ENCODE peak calls at places on chromosomes 3 and 15, in ten cellular contexts. X is A549, Q is body of pancreas, I is transverse colon, D is Peyer's patch, P is K562, A is adrenal gland, H is right lobe of liver, U is stomach, K is HCT116. B is an unnamed sample. For H3K9me3, the result is how much of the 10 kb centered on the place peaks cover.

GRCh38 chr15:98147415-98147814 is 186.9 kb downstream of the ARRDC4 start:
- DNase-seq in X (no peak), Q (no peak), I (no peak), D (no peak), P (no peak), A (no peak), H (no peak), U (no peak), K (no peak), B (no peak)

GRCh38 chr3:20637729-20638128 is 451.7 kb upstream of the SGO1 start:
- DNase-seq in X (no peak), Q (no peak), I (no peak), D (no peak), P (no peak), A (no peak), H (no peak), U (no peak), K (no peak), B (no peak)

GRCh38 chr15:41511331-41512077 is 2.1 kb downstream of the LTK start:
- DNase-seq in X (no peak), Q (no peak), I (peak), D (no peak), P (no peak), A (no peak), H (no peak), U (peak), K (no peak), B (no peak)

GRCh38 chr15:51380999-51381806 is 39.7 kb downstream of the GLDN start:
- DNase-seq in X (peak), Q (peak), I (peak), D (peak), P (peak), A (peak), H (peak), U (peak), K (peak), B (no peak)

GRCh38 chr15:100383302-100384107 is 41.7 kb upstream of the ADAMTS17 start:
- DNase-seq in X (peak), Q (peak), I (peak), D (no peak), P (no peak), A (peak), H (peak), U (no peak), K (peak), B (no peak)

GRCh38 chr3:194483850-194484249 is 3.0 kb downstream of the ATP13A3 start:
- DNase-seq in X (no peak), Q (no peak), I (no peak), D (no peak), P (no peak), A (no peak), H (no peak), U (no peak), K (no peak), B (no peak)

GRCh38 chr3:114556832-114557231 is 263.0 kb downstream of the TIGIT start:
- DNase-seq in X (no peak), Q (no peak), I (no peak), D (no peak), P (no peak), A (no peak), H (no peak), U (no peak), K (peak), B (no peak)

GRCh38 chr15:60840703-60841411 is 361.9 kb upstream of the ICE2 start:
- DNase-seq in X (no peak), Q (no peak), I (no peak), D (peak), P (no peak), A (no peak), H (no peak), U (no peak), K (no peak), B (no peak)

GRCh38 chr15:80834906-80835305 is 55.7 kb downstream of the CEMIP start:
- DNase-seq in X (no peak), Q (no peak), I (no peak), D (no peak), P (no peak), A (no peak), H (no peak), U (no peak), K (no peak), B (no peak)

GRCh38 chr3:101329016-101329673 is 8.8 kb upstream of the IMPG2 start:
- DNase-seq in X (no peak), Q (no peak), I (no peak), D (no peak), P (no peak), A (no peak), H (no peak), U (no peak), K (no peak), B (no peak)

GRCh38 chr3:177106184-177106583 is 91.1 kb downstream of the TBL1XR1 start:
- DNase-seq in X (no peak), Q (no peak), I (no peak), D (no peak), P (no peak), A (no peak), H (no peak), U (no peak), K (no peak), B (no peak)

GRCh38 chr15:42603978-42604377 is 28.6 kb downstream of the STARD9 start:
- DNase-seq in X (no peak), Q (no peak), I (no peak), D (no peak), P (no peak), A (no peak), H (no peak), U (no peak), K (no peak), B (no peak)
- H3K27ac ChIP-seq in X (no peak), Q (no peak), I (no peak), D (no peak), P (no peak), A (no peak), H (no peak), U (no peak), K (no peak), B (no peak)

GRCh38 chr3:191070201-191070600 is 128.8 kb upstream of the OSTN start:
- DNase-seq in X (no peak), Q (no peak), I (no peak), D (no peak), P (no peak), A (no peak), H (no peak), U (no peak), K (no peak), B (no peak)
- H3K9me3 ChIP-seq in X (under half), Q (under half), I (under half), D (under half), P (under half), A (under half), H (under half), U (under half), K (under half), B (under half)

DNA sequence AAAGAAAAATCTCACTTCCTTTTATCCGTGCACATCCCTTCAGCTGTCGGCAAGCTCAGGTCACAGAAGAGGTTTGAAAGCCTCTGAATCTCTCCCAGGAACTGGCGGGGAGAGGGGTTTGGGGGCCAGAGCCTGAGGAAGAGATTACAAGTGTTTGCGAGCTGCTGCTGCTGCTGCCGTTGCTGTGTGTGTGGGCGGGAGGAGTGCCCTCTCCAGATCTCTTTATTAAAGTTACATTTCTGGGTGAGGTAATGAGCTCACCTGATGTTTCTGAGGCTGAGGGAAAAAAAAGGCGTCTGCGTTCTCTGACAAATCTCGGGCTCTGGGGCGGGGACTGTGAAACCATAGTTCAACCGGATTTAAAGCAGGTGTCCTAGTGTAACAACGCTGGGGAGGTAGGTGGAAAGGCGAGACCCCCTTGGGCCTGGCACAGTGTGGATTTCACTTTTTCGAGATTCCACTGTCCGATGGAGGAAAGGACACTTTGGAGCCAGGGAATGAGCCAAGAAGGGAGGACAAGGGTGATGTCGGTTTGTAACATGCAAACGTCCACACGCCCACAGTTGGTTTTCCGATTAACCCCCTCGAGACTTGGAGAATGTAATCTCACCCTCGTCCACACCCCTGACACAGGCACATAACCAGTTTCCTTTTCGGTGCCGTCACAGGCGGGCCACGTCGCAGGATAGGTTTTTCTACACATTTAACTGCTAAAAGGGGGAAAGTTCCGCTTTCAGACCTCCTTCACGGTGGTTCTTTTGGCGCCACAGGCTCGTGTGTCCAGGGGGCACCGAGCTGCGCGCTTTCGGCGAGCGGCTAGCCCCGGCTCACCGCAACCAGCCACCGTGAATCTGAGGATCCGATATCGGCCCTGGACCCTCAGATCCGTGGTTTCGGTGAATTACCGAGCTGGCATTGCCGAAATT is 2.1 kb downstream of the ALCAM start:
- DNase-seq in X (peak), Q (peak), I (peak), D (peak), P (no peak), A (peak), H (peak), U (peak), K (peak), B (peak)
- TF ChIP-seq POLR2A in X (no peak), Q (peak), I (peak), D (peak), P (no peak), A (peak), H (peak), U (peak), K (no peak), B (peak)

GRCh38 chr3:124984754-124985153 is 50.2 kb upstream of the MUC13 start:
- DNase-seq in X (no peak), Q (no peak), I (no peak), D (no peak), P (no peak), A (no peak), H (no peak), U (no peak), K (no peak), B (no peak)
- H3K27ac ChIP-seq in X (peak), Q (no peak), I (peak), D (no peak), P (no peak), A (peak), H (peak), U (peak), K (peak), B (peak)

GRCh38 chr15:96424674-96425073 is 94.2 kb downstream of the NR2F2 start:
- DNase-seq in X (no peak), Q (no peak), I (no peak), D (no peak), P (no peak), A (no peak), H (no peak), U (no peak), K (no peak), B (no peak)
- H3K9me3 ChIP-seq in X (under half), Q (under half), I (under half), D (under half), P (under half), A (under half), H (under half), U (under half), K (under half), B (under half)

DNA sequence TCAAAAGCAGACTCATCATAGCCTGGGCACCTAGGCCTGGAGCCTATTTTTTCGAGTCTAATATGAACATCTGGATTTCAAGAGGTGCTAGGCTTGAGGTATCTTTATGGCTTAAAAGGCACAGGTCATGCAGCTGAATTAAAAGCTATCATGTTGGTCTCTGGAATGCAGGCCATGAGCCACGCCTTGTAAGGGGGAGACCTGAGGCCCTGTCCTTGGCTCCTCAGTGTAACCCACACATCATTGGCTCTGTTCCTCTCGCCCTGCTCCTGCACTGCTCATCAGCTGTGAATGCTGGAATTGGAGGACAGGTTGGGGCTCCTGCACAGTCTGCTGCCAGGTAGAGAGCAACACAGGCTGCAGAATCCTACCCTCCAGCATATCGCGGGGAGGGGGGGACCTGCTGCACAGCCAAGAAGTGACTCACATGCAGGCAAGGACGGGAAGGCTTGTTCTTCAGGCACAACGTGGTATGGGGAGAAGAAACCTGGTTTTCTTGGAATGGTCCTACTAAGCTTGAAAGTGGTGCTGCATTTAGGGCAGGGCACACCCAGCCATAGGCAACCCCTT is 146.0 kb downstream of the CHST2 start:
- DNase-seq in X (no peak), Q (no peak), I (no peak), D (no peak), P (no peak), A (peak), H (no peak), U (no peak), K (no peak), B (no peak)
- TF ChIP-seq POLR2A in X (no peak), Q (no peak), I (no peak), D (no peak), P (no peak), A (no peak), H (no peak), U (no peak), K (no peak), B (no peak)

B was measured in esophagus squamous epithelium.